ENCODE peak calls at places on chromosomes 4 and X, in eight cellular contexts. P, B, M, H, T, J, X and E are unnamed samples. For H3K4me1, the result is how much of the 10 kb centered on the place peaks cover.

GRCh38 chrX:82961129-82961528 is 547.0 kb upstream of the POU3F4 start:
- DNase-seq in M (no peak), P (no peak), H (no peak), X (no peak), B (no peak), J (no peak), T (no peak), E (no peak)

GRCh38 chrX:41922694-41923171 is 621 bp downstream of the CASK start:
- DNase-seq in B (peak), X (peak), H (peak), T (no peak), J (no peak), P (no peak), M (peak), E (no peak)

GRCh38 chr4:118076958-118077766 is 42.9 kb downstream of the NDST3 start:
- DNase-seq in J (no peak), M (peak), X (no peak), T (no peak), H (peak), B (no peak), P (no peak), E (no peak)

GRCh38 chr4:153759407-153760226 is at the start of gene RNF175:
- DNase-seq in M (no peak), T (no peak), P (peak), X (peak), H (peak), B (no peak), J (no peak), E (no peak)

GRCh38 chrX:10597871-10598270 is 22.5 kb downstream of the MID1 start:
- DNase-seq in M (no peak), B (no peak), P (no peak), J (no peak), T (no peak), H (no peak), X (no peak), E (no peak)

GRCh38 chrX:1212532-1212931 is at the start of gene CRLF2:
- DNase-seq in P (no peak), H (no peak), T (no peak), J (no peak), M (no peak), X (peak), B (peak), E (peak)

GRCh38 chrX:1578511-1579173 is 12.8 kb upstream of the AKAP17A start:
- DNase-seq in H (no peak), X (no peak), M (no peak), P (no peak), T (no peak), J (no peak), B (no peak), E (no peak)

GRCh38 chr4:23364167-23364566 is 525.7 kb downstream of the PPARGC1A start:
- DNase-seq in M (no peak), T (no peak), X (no peak), H (no peak), B (no peak), P (no peak), J (no peak), E (no peak)

GRCh38 chr4:10655968-10656367 is 28.6 kb downstream of the CLNK start:
- DNase-seq in T (no peak), M (no peak), J (no peak), P (no peak), X (no peak), H (no peak), B (no peak), E (no peak)

GRCh38 chr4:6467600-6467999 is 4.8 kb downstream of the PPP2R2C start:
- DNase-seq in P (no peak), X (peak), H (no peak), T (no peak), B (no peak), M (no peak), J (peak), E (peak)

GRCh38 chrX:100447563-100448397 is 37.7 kb upstream of the PCDH19 start:
- DNase-seq in B (peak), H (peak), P (no peak), J (no peak), T (no peak), M (peak), X (no peak), E (no peak)

GRCh38 chrX:9429767-9430166 is 35.1 kb upstream of the TBL1X start:
- DNase-seq in T (no peak), H (peak), J (no peak), M (no peak), P (no peak), B (no peak), X (no peak), E (no peak)

GRCh38 chr4:38562751-38563198 is 101.2 kb upstream of the KLF3 start:
- DNase-seq in J (no peak), H (peak), T (no peak), M (peak), P (no peak), X (no peak), B (peak), E (peak)

GRCh38 chr4:17491196-17491595 is 20.7 kb downstream of the QDPR start:
- DNase-seq in B (no peak), T (no peak), P (no peak), M (no peak), X (no peak), H (peak), J (no peak), E (no peak)

GRCh38 chr4:17490575-17491059 is 21.3 kb downstream of the QDPR start:
- DNase-seq in H (peak), T (no peak), B (no peak), X (no peak), M (no peak), J (no peak), P (no peak), E (no peak)

GRCh38 chr4:17489123-17489522 is 22.8 kb downstream of the QDPR start:
- DNase-seq in P (no peak), J (no peak), H (no peak), B (no peak), T (no peak), M (no peak), X (no peak), E (no peak)

GRCh38 chr4:17492058-17492741 is 19.7 kb downstream of the QDPR start:
- DNase-seq in J (no peak), M (no peak), B (no peak), X (no peak), P (peak), T (no peak), H (peak), E (no peak)

DNA sequence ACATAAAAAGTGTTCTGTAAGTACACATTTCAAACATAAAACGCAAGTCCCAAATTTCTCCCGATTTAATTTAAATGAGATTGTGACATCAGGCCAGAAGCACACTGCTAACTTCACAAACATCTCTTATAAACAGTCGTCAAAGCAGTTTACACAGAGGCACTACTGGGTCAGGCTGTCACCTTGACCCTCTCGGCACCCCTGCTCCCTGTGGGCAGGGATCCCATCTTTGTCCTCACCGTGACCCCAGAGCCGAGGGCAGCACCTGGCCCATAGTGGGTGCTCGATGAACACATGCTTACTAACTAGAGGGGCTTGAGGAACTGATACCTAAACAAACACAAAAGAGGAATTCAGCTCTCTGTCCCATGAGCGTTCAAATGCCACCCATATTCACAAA is 22.2 kb downstream of the QDPR start:
- DNase-seq in P (no peak), H (peak), X (no peak), M (no peak), J (no peak), B (no peak), T (no peak), E (no peak)
- H3K4me1 ChIP-seq in P (under half), H (half or more), X (under half), M (under half), J (under half), B (under half), T (under half), E (under half)

GRCh38 chr4:8157944-8158709 is 486 bp downstream of the ABLIM2 start:
- DNase-seq in B (no peak), H (no peak), P (peak), M (peak), X (peak), J (no peak), T (no peak), E (no peak)

GRCh38 chr4:8157496-8157895 is 1.1 kb downstream of the ABLIM2 start:
- DNase-seq in B (no peak), X (no peak), J (no peak), P (no peak), T (no peak), H (no peak), M (no peak), E (no peak)

GRCh38 chr4:8159522-8160232 is 1.1 kb upstream of the ABLIM2 start:
- DNase-seq in M (no peak), J (no peak), T (no peak), P (no peak), H (no peak), B (no peak), X (no peak), E (no peak)

GRCh38 chr4:8160233-8160560 is 1.6 kb upstream of the ABLIM2 start:
- DNase-seq in H (no peak), P (no peak), J (no peak), B (no peak), X (peak), M (no peak), T (no peak), E (no peak)

DNA sequence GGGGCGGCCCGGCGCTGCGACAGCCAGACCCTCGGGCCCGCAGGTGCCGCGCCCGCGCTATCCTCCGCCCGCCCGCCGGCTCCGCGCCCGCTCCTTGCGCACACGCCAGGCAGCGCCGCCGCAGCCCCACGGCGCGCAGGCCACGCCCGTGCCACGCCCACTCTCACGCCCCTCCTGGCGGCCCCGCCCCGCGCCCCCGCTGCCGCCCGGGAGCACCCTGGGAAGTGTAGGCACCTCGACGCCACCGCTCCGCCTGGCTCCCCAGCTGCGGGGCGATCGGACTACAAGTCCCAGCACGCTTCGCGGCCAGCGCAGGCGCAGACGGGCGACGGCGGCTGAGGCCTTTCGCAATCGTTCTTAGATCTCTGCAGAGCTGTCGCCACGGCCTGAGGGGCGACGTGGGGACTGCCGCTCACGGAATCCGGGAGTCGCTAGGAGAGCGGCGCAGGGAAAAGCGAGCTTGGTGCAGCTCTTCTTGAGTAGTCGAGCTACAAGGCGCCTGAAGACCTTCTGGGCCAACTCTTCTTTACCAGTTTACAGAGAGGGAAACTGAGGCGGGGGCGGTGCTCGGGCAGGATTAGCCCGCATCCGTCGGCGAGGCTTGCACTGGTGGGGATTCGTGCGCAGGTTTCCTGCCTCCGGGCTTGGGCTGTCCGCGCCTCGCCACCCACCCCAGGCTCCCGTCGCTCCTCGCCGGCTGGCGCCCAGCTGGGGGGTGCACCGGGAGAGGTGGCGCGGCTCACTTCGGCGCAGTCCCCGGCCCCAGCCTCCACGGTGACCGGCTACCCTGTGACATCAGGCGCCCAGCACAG is at the start of gene ABLIM2:
- DNase-seq in T (peak), J (peak), X (peak), H (peak), M (peak), P (peak), B (peak), E (peak)
- TF ChIP-seq POLR2AphosphoS5 in T (no peak), J (peak), X (peak), H (peak), M (peak), P (peak), B (peak), E (peak)

GRCh38 chr4:8544282-8544681 is 35.9 kb upstream of the GPR78 start:
- DNase-seq in T (no peak), H (no peak), B (peak), P (no peak), J (no peak), M (no peak), X (peak), E (peak)
- H3K4me1 ChIP-seq in T (under half), H (under half), B (under half), P (under half), J (under half), M (under half), X (under half), E (under half)

GRCh38 chr4:126182801-126183200 is 868.0 kb downstream of the FAT4 start:
- DNase-seq in H (no peak), T (no peak), P (no peak), X (no peak), M (no peak), B (no peak), J (no peak), E (no peak)
- TF ChIP-seq POLR2AphosphoS5 in H (no peak), T (no peak), P (no peak), X (no peak), M (no peak), B (no peak), J (no peak), E (no peak)